ENCODE peak calls at places on chromosome 2, in six cellular contexts. V is fibroblast of the aortic adventitia; O is Kasumi-1; P is colonic mucosa; Q is CD4-positive, alpha-beta memory T cell; B is astrocyte of the spinal cord. K is an unnamed sample.
A peak's percentile ranks its signal among the peaks of the same experiment; 100 is the strongest.

GRCh38 chr2:200929334-200930249 is 33.9 kb downstream of the ORC2 start:
- DNase-seq in V (no peak), O (no peak), P (no peak), Q (no peak), B (no peak), K (no peak)

GRCh38 chr2:231985823-231986261 is 24.3 kb downstream of the DIS3L2 start:
- DNase-seq in V (no peak), O (no peak), P (no peak), Q (no peak), B (no peak), K (peak; percentile 85)

GRCh38 chr2:60555066-60555793 is 1.8 kb upstream of the BCL11A start:
- DNase-seq in V (peak; percentile 53), O (peak; percentile 93), P (peak; percentile 83), Q (peak; percentile 64), B (peak; percentile 72), K (peak; percentile 85)

GRCh38 chr2:106143495-106144215 is 50.4 kb downstream of the UXS1 start:
- DNase-seq in V (no peak), O (no peak), P (no peak), Q (no peak), B (peak; percentile 16), K (peak; percentile 60)

GRCh38 chr2:32714521-32714920 is 86.7 kb downstream of the TTC27 start:
- DNase-seq in V (no peak), O (no peak), P (no peak), Q (no peak), B (no peak), K (no peak)

GRCh38 chr2:224078656-224079055 is 39.6 kb upstream of the SERPINE2 start:
- DNase-seq in V (no peak), O (no peak), P (no peak), Q (no peak), B (no peak), K (no peak)

GRCh38 chr2:197890160-197890559 is 85.8 kb downstream of the PLCL1 start:
- DNase-seq in V (no peak), O (no peak), P (no peak), Q (no peak), B (no peak), K (no peak)

GRCh38 chr2:144671695-144672094 is 151.8 kb upstream of the ZEB2 start:
- DNase-seq in V (no peak), O (peak; percentile 89), P (no peak), Q (no peak), B (peak; percentile 29), K (no peak)

GRCh38 chr2:128187032-128187654 is 96.1 kb downstream of the UGGT1 start:
- DNase-seq in V (peak; percentile 90), O (no peak), P (no peak), Q (no peak), B (peak; percentile 77), K (no peak)

K was measured in endodermal cell.